ENCODE peak calls at places on chromosomes 2 and 18, in ten cellular contexts. One of them, this sample, is unnamed.

GRCh38 chr2:168118733-168119518 is 128.5 kb downstream of the STK39 start:
- DNase-seq in substantia nigra: peak
- DNase-seq in ureter: no peak
- DNase-seq in Kasumi-1: peak
- DNase-seq in NCI-H345: peak
- DNase-seq in Calu3: peak
- DNase-seq in fibroblast of the conjunctiva: peak
- DNase-seq in T-helper 1 cell: no peak
- DNase-seq in activated CD4-positive, alpha-beta T cell treated with anti-CD3 and anti-CD28 coated beads, Interleukin-2, amount 10 ng/mL, durations not matched to agents 24 days and 14 days: peak
- DNase-seq in dorsolateral prefrontal cortex: no peak
- DNase-seq in this sample: peak

GRCh38 chr2:26768759-26769500 is 4.8 kb downstream of the SLC35F6 start:
- DNase-seq in substantia nigra: peak
- DNase-seq in ureter: peak
- DNase-seq in Kasumi-1: peak
- DNase-seq in NCI-H345: no peak
- DNase-seq in Calu3: peak
- DNase-seq in fibroblast of the conjunctiva: peak
- DNase-seq in T-helper 1 cell: no peak
- DNase-seq in activated CD4-positive, alpha-beta T cell treated with anti-CD3 and anti-CD28 coated beads, Interleukin-2, amount 10 ng/mL, durations not matched to agents 24 days and 14 days: peak
- DNase-seq in dorsolateral prefrontal cortex: peak
- DNase-seq in this sample: peak

GRCh38 chr2:101689120-101689827 is 8.2 kb upstream of the MAP4K4 start:
- DNase-seq in substantia nigra: no peak
- DNase-seq in ureter: no peak
- DNase-seq in Kasumi-1: no peak
- DNase-seq in NCI-H345: no peak
- DNase-seq in Calu3: no peak
- DNase-seq in fibroblast of the conjunctiva: no peak
- DNase-seq in T-helper 1 cell: no peak
- DNase-seq in activated CD4-positive, alpha-beta T cell treated with anti-CD3 and anti-CD28 coated beads, Interleukin-2, amount 10 ng/mL, durations not matched to agents 24 days and 14 days: no peak
- DNase-seq in dorsolateral prefrontal cortex: no peak
- DNase-seq in this sample: peak

GRCh38 chr18:23114171-23114881 is 21.0 kb upstream of the CABLES1 start:
- DNase-seq in substantia nigra: no peak
- DNase-seq in ureter: no peak
- DNase-seq in Kasumi-1: no peak
- DNase-seq in NCI-H345: no peak
- DNase-seq in Calu3: peak
- DNase-seq in fibroblast of the conjunctiva: no peak
- DNase-seq in T-helper 1 cell: no peak
- DNase-seq in activated CD4-positive, alpha-beta T cell treated with anti-CD3 and anti-CD28 coated beads, Interleukin-2, amount 10 ng/mL, durations not matched to agents 24 days and 14 days: no peak
- DNase-seq in dorsolateral prefrontal cortex: no peak
- DNase-seq in this sample: no peak

GRCh38 chr2:12169721-12170120 is 423.3 kb downstream of the LPIN1 start:
- DNase-seq in substantia nigra: no peak
- DNase-seq in ureter: no peak
- DNase-seq in Kasumi-1: peak
- DNase-seq in NCI-H345: no peak
- DNase-seq in Calu3: no peak
- DNase-seq in fibroblast of the conjunctiva: no peak
- DNase-seq in T-helper 1 cell: no peak
- DNase-seq in activated CD4-positive, alpha-beta T cell treated with anti-CD3 and anti-CD28 coated beads, Interleukin-2, amount 10 ng/mL, durations not matched to agents 24 days and 14 days: peak
- DNase-seq in dorsolateral prefrontal cortex: peak
- DNase-seq in this sample: no peak

GRCh38 chr2:102498414-102498813 is 25.4 kb downstream of the SLC9A4 start:
- DNase-seq in substantia nigra: no peak
- DNase-seq in ureter: no peak
- DNase-seq in Kasumi-1: no peak
- DNase-seq in NCI-H345: no peak
- DNase-seq in Calu3: no peak
- DNase-seq in fibroblast of the conjunctiva: no peak
- DNase-seq in T-helper 1 cell: no peak
- DNase-seq in activated CD4-positive, alpha-beta T cell treated with anti-CD3 and anti-CD28 coated beads, Interleukin-2, amount 10 ng/mL, durations not matched to agents 24 days and 14 days: no peak
- DNase-seq in dorsolateral prefrontal cortex: no peak
- DNase-seq in this sample: no peak

GRCh38 chr18:23146861-23147469 is 11.7 kb downstream of the CABLES1 start:
- DNase-seq in substantia nigra: no peak
- DNase-seq in ureter: no peak
- DNase-seq in Kasumi-1: no peak
- DNase-seq in NCI-H345: no peak
- DNase-seq in Calu3: no peak
- DNase-seq in fibroblast of the conjunctiva: no peak
- DNase-seq in T-helper 1 cell: no peak
- DNase-seq in activated CD4-positive, alpha-beta T cell treated with anti-CD3 and anti-CD28 coated beads, Interleukin-2, amount 10 ng/mL, durations not matched to agents 24 days and 14 days: no peak
- DNase-seq in dorsolateral prefrontal cortex: no peak
- DNase-seq in this sample: no peak

GRCh38 chr2:8176837-8177236 is 505.0 kb upstream of the ID2 start:
- DNase-seq in substantia nigra: no peak
- DNase-seq in ureter: no peak
- DNase-seq in Kasumi-1: no peak
- DNase-seq in NCI-H345: no peak
- DNase-seq in Calu3: no peak
- DNase-seq in fibroblast of the conjunctiva: no peak
- DNase-seq in T-helper 1 cell: no peak
- DNase-seq in activated CD4-positive, alpha-beta T cell treated with anti-CD3 and anti-CD28 coated beads, Interleukin-2, amount 10 ng/mL, durations not matched to agents 24 days and 14 days: no peak
- DNase-seq in dorsolateral prefrontal cortex: no peak
- DNase-seq in this sample: no peak

GRCh38 chr18:9520666-9521065 is 45.4 kb downstream of the RALBP1 start:
- DNase-seq in substantia nigra: no peak
- DNase-seq in ureter: no peak
- DNase-seq in Kasumi-1: no peak
- DNase-seq in NCI-H345: no peak
- DNase-seq in Calu3: no peak
- DNase-seq in fibroblast of the conjunctiva: no peak
- DNase-seq in T-helper 1 cell: no peak
- DNase-seq in activated CD4-positive, alpha-beta T cell treated with anti-CD3 and anti-CD28 coated beads, Interleukin-2, amount 10 ng/mL, durations not matched to agents 24 days and 14 days: no peak
- DNase-seq in dorsolateral prefrontal cortex: no peak
- DNase-seq in this sample: no peak

GRCh38 chr2:96144481-96145027 is 686 bp downstream of the DUSP2 start:
- DNase-seq in substantia nigra: no peak
- DNase-seq in ureter: no peak
- DNase-seq in Kasumi-1: no peak
- DNase-seq in NCI-H345: no peak
- DNase-seq in Calu3: peak
- DNase-seq in fibroblast of the conjunctiva: no peak
- DNase-seq in T-helper 1 cell: peak
- DNase-seq in activated CD4-positive, alpha-beta T cell treated with anti-CD3 and anti-CD28 coated beads, Interleukin-2, amount 10 ng/mL, durations not matched to agents 24 days and 14 days: peak
- DNase-seq in dorsolateral prefrontal cortex: no peak
- DNase-seq in this sample: peak

GRCh38 chr2:182379235-182379634 is 47.6 kb downstream of the PDE1A start:
- DNase-seq in substantia nigra: no peak
- DNase-seq in ureter: no peak
- DNase-seq in Kasumi-1: no peak
- DNase-seq in NCI-H345: peak
- DNase-seq in Calu3: no peak
- DNase-seq in fibroblast of the conjunctiva: peak
- DNase-seq in T-helper 1 cell: no peak
- DNase-seq in activated CD4-positive, alpha-beta T cell treated with anti-CD3 and anti-CD28 coated beads, Interleukin-2, amount 10 ng/mL, durations not matched to agents 24 days and 14 days: no peak
- DNase-seq in dorsolateral prefrontal cortex: no peak
- DNase-seq in this sample: no peak

GRCh38 chr18:37486848-37487247 is 78.8 kb downstream of the CELF4 start:
- DNase-seq in substantia nigra: no peak
- DNase-seq in ureter: no peak
- DNase-seq in Kasumi-1: no peak
- DNase-seq in NCI-H345: no peak
- DNase-seq in Calu3: no peak
- DNase-seq in fibroblast of the conjunctiva: no peak
- DNase-seq in T-helper 1 cell: no peak
- DNase-seq in activated CD4-positive, alpha-beta T cell treated with anti-CD3 and anti-CD28 coated beads, Interleukin-2, amount 10 ng/mL, durations not matched to agents 24 days and 14 days: no peak
- DNase-seq in dorsolateral prefrontal cortex: no peak
- DNase-seq in this sample: no peak

GRCh38 chr2:85650456-85650855 is 17.5 kb downstream of the SFTPB start:
- DNase-seq in substantia nigra: no peak
- DNase-seq in ureter: no peak
- DNase-seq in Kasumi-1: no peak
- DNase-seq in NCI-H345: no peak
- DNase-seq in Calu3: no peak
- DNase-seq in fibroblast of the conjunctiva: no peak
- DNase-seq in T-helper 1 cell: no peak
- DNase-seq in activated CD4-positive, alpha-beta T cell treated with anti-CD3 and anti-CD28 coated beads, Interleukin-2, amount 10 ng/mL, durations not matched to agents 24 days and 14 days: no peak
- DNase-seq in dorsolateral prefrontal cortex: no peak
- DNase-seq in this sample: no peak

GRCh38 chr18:79373736-79374135 is 22.0 kb upstream of the NFATC1 start:
- DNase-seq in substantia nigra: no peak
- DNase-seq in ureter: no peak
- DNase-seq in Kasumi-1: no peak
- DNase-seq in NCI-H345: no peak
- DNase-seq in Calu3: no peak
- DNase-seq in fibroblast of the conjunctiva: no peak
- DNase-seq in T-helper 1 cell: no peak
- DNase-seq in activated CD4-positive, alpha-beta T cell treated with anti-CD3 and anti-CD28 coated beads, Interleukin-2, amount 10 ng/mL, durations not matched to agents 24 days and 14 days: no peak
- DNase-seq in dorsolateral prefrontal cortex: no peak
- DNase-seq in this sample: no peak

GRCh38 chr18:48947583-48947982 is 3.2 kb downstream of the SMAD7 start:
- DNase-seq in substantia nigra: peak
- DNase-seq in ureter: peak
- DNase-seq in Kasumi-1: no peak
- DNase-seq in NCI-H345: no peak
- DNase-seq in Calu3: no peak
- DNase-seq in fibroblast of the conjunctiva: no peak
- DNase-seq in T-helper 1 cell: no peak
- DNase-seq in activated CD4-positive, alpha-beta T cell treated with anti-CD3 and anti-CD28 coated beads, Interleukin-2, amount 10 ng/mL, durations not matched to agents 24 days and 14 days: peak
- DNase-seq in dorsolateral prefrontal cortex: peak
- DNase-seq in this sample: no peak

GRCh38 chr18:61282926-61283325 is 50.3 kb upstream of the CDH20 start:
- DNase-seq in substantia nigra: no peak
- DNase-seq in ureter: no peak
- DNase-seq in Kasumi-1: no peak
- DNase-seq in NCI-H345: no peak
- DNase-seq in Calu3: no peak
- DNase-seq in fibroblast of the conjunctiva: no peak
- DNase-seq in T-helper 1 cell: no peak
- DNase-seq in activated CD4-positive, alpha-beta T cell treated with anti-CD3 and anti-CD28 coated beads, Interleukin-2, amount 10 ng/mL, durations not matched to agents 24 days and 14 days: no peak
- DNase-seq in dorsolateral prefrontal cortex: no peak
- DNase-seq in this sample: no peak

GRCh38 chr2:23241106-23241505 is 143.9 kb upstream of the KLHL29 start:
- DNase-seq in substantia nigra: no peak
- DNase-seq in ureter: no peak
- DNase-seq in Kasumi-1: no peak
- DNase-seq in NCI-H345: peak
- DNase-seq in Calu3: no peak
- DNase-seq in fibroblast of the conjunctiva: no peak
- DNase-seq in T-helper 1 cell: no peak
- DNase-seq in activated CD4-positive, alpha-beta T cell treated with anti-CD3 and anti-CD28 coated beads, Interleukin-2, amount 10 ng/mL, durations not matched to agents 24 days and 14 days: peak
- DNase-seq in dorsolateral prefrontal cortex: no peak
- DNase-seq in this sample: no peak

GRCh38 chr18:9996104-9996503 is 82.3 kb downstream of the VAPA start:
- DNase-seq in substantia nigra: no peak
- DNase-seq in ureter: no peak
- DNase-seq in Kasumi-1: no peak
- DNase-seq in NCI-H345: no peak
- DNase-seq in Calu3: no peak
- DNase-seq in fibroblast of the conjunctiva: no peak
- DNase-seq in T-helper 1 cell: no peak
- DNase-seq in activated CD4-positive, alpha-beta T cell treated with anti-CD3 and anti-CD28 coated beads, Interleukin-2, amount 10 ng/mL, durations not matched to agents 24 days and 14 days: no peak
- DNase-seq in dorsolateral prefrontal cortex: no peak
- DNase-seq in this sample: no peak